ENCODE peak calls at places on chromosomes 6 and 20, in ten cellular contexts. Z is lower lobe of right lung, W is NB4, E is RWPE1, L is fibroblast of the aortic adventitia, N is lower leg skin, M is body of pancreas, V is choroid plexus epithelial cell, U is mammary epithelial cell, O is hepatocyte. F is an unnamed sample.

GRCh38 chr6:113588646-113589045 is 268.5 kb upstream of the MARCKS start:
- DNase-seq in E (no peak), M (no peak), N (no peak), W (no peak), U (no peak), V (no peak), O (no peak), L (peak; percentile 76), Z (no peak), F (no peak)

GRCh38 chr6:169115632-169116031 is 138.0 kb downstream of the THBS2 start:
- DNase-seq in E (no peak), L (peak; percentile 51), W (peak; percentile 80), Z (no peak), U (no peak), N (no peak), M (no peak), O (no peak), V (peak; percentile 65), F (no peak)

GRCh38 chr6:29887819-29888581 is 54.3 kb upstream of the HLA-A start:
- DNase-seq in O (peak; percentile 89), E (peak; percentile 42), M (peak; percentile 88), W (peak; percentile 17), U (peak; percentile 61), V (peak; percentile 23), L (peak; percentile 6), Z (peak; percentile 95), N (peak; percentile 97), F (peak; percentile 24)

GRCh38 chr6:14851286-14851685 is 394.6 kb upstream of the JARID2 start:
- DNase-seq in Z (no peak), O (no peak), M (no peak), L (no peak), N (no peak), E (no peak), W (no peak), V (no peak), U (no peak), F (no peak)

GRCh38 chr6:28729501-28730402 is 194.0 kb downstream of the TRIM27 start:
- DNase-seq in O (no peak), M (no peak), L (no peak), Z (no peak), W (peak; percentile 29), N (no peak), V (no peak), E (no peak), U (no peak), F (no peak)

GRCh38 chr6:15893556-15894253 is 230.9 kb upstream of the DTNBP1 start:
- DNase-seq in O (peak; percentile 32), V (peak; percentile 65), W (peak; percentile 85), E (no peak), U (peak; percentile 35), M (no peak), Z (no peak), N (no peak), L (peak; percentile 16), F (no peak)

GRCh38 chr6:125983246-125983945 is 2.9 kb upstream of the TRMT11 start:
- DNase-seq in O (no peak), E (no peak), U (peak; percentile 20), W (no peak), M (no peak), L (peak; percentile 90), N (no peak), V (peak; percentile 75), Z (no peak), F (no peak)

GRCh38 chr6:118980063-118980462 is 45.1 kb upstream of the MCM9 start:
- DNase-seq in W (peak; percentile 79), M (no peak), V (peak; percentile 73), L (peak; percentile 33), Z (peak; percentile 66), N (no peak), O (peak; percentile 59), E (no peak), U (peak; percentile 1), F (no peak)

GRCh38 chr6:41187924-41188886 is 12.7 kb downstream of the TREML2 start:
- DNase-seq in W (no peak), U (no peak), E (no peak), Z (no peak), M (no peak), N (no peak), L (no peak), O (no peak), V (no peak), F (no peak)

GRCh38 chr6:101386982-101387381 is 6.5 kb upstream of the GRIK2 start:
- DNase-seq in N (no peak), L (no peak), V (no peak), Z (no peak), M (no peak), W (no peak), U (no peak), O (no peak), E (no peak), F (peak; percentile 11)

GRCh38 chr6:115972679-115973078 is 88.0 kb downstream of the FRK start:
- DNase-seq in L (no peak), N (no peak), O (no peak), M (no peak), E (no peak), W (peak; percentile 7), V (peak; percentile 1), U (no peak), Z (no peak), F (no peak)

GRCh38 chr6:115969930-115970273 is 90.8 kb downstream of the FRK start:
- DNase-seq in Z (no peak), N (no peak), V (no peak), L (peak; percentile 48), O (no peak), M (no peak), E (no peak), U (no peak), W (no peak), F (no peak)

GRCh38 chr6:115971785-115972184 is 88.9 kb downstream of the FRK start:
- DNase-seq in E (no peak), M (no peak), U (no peak), V (no peak), W (no peak), Z (no peak), L (no peak), O (no peak), N (peak; percentile 72), F (no peak)

GRCh38 chr6:115969207-115969929 is 91.3 kb downstream of the FRK start:
- DNase-seq in O (no peak), L (peak; percentile 3), W (no peak), M (no peak), Z (no peak), U (no peak), V (peak; percentile 23), E (no peak), N (no peak), F (no peak)
- TF ChIP-seq CTCF in O (no peak), L (no peak), W (no peak), M (no peak), Z (no peak), U (no peak), V (no peak), E (no peak), N (no peak), F (no peak)

GRCh38 chr6:70886661-70887060 is 70.2 kb downstream of the B3GAT2 start:
- DNase-seq in E (no peak), U (no peak), O (no peak), V (no peak), W (no peak), M (no peak), L (no peak), Z (no peak), N (no peak), F (no peak)

GRCh38 chr6:70879496-70879895 is 77.4 kb downstream of the B3GAT2 start:
- DNase-seq in N (no peak), M (no peak), Z (no peak), L (no peak), W (no peak), U (no peak), V (no peak), O (no peak), E (no peak), F (no peak)

GRCh38 chr6:70889270-70889669 is 67.6 kb downstream of the B3GAT2 start:
- DNase-seq in L (no peak), U (no peak), N (no peak), Z (no peak), V (no peak), E (no peak), O (no peak), M (no peak), W (no peak), F (no peak)

DNA sequence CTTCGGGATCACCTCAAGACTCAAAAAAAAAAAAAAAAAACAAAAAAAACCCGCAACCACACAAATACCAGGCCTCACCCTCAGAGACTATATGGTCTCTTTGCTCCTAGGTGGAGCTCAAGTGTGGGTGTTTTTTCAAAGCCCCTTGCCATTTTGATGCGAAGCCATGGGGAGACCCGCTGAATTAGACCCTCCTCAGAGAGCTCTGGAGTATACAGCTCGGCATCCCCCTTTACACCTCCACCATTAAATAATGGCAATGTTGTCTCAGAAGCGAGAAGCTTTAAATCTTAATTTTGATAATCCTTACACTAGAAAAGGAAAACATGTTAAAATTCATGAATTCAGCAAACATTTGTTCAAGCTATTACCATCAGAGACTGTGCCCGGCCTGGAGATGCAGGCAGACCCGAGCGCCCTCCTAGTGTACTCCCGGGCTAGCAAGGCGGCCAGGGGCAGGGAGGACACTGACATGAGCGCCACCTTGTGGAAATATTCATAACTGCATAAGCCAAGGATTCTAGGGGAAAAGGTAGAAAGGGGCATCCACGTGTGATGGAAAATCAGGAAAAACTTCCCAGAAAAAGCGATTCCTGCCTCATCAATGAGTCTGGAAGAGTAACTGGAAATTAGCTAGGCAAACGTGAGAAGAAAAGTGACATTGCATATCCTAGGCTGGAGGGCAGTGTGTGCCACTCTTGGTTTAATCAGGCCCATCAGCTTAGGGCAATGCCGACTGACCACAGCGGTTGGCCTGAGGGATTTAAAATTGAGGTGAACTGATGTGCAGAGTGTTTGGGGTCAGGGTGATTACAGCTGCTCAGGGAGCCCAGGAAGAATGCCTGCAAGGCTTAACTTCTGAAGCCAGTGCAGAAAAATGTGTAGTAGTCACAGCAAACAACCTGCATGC is 72.5 kb downstream of the B3GAT2 start:
- DNase-seq in M (peak; percentile 65), E (peak; percentile 63), N (peak; percentile 87), V (peak; percentile 55), W (peak; percentile 64), L (peak; percentile 58), U (peak; percentile 20), O (peak; percentile 80), Z (peak; percentile 55), F (peak; percentile 79)
- TF ChIP-seq CTCF in M (peak; percentile 84), E (peak; percentile 90), N (peak; percentile 45), V (peak; percentile 95), W (peak; percentile 72), L (peak; percentile 86), U (peak; percentile 75), O (peak; percentile 79), Z (peak; percentile 94), F (peak; percentile 92)

DNA sequence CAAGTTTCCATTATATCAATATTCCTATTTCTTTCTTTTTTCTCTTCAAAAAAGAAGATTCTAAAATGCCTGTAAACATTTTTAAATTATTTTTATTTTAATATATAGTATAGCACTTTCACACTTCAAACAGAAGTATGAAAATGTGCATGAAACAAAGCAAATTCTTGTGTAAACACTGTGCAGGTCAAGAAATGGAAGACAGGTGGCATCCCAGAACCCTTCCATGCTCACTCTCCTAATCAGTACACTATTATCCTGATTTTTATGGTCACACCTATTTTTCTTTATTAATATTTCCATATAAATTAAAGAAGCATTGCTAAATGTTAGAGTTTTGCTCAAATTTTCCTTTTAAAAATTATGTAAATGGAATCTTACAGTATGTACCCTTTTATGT is 561.6 kb upstream of the RNF217 start:
- DNase-seq in Z (no peak), O (no peak), U (no peak), W (no peak), N (no peak), E (no peak), M (no peak), V (peak; percentile 25), L (no peak), F (no peak)
- TF ChIP-seq CTCF in Z (no peak), O (peak; percentile 22), U (peak; percentile 14), W (no peak), N (no peak), E (no peak), M (no peak), V (peak; percentile 57), L (no peak), F (peak; percentile 26)

GRCh38 chr20:4195499-4195898 is 180.1 kb upstream of the RNF24 start:
- DNase-seq in N (no peak), M (no peak), W (no peak), U (no peak), E (peak; percentile 48), Z (no peak), V (peak; percentile 53), O (no peak), L (peak; percentile 14), F (peak; percentile 20)
- TF ChIP-seq CTCF in N (no peak), M (peak; percentile 19), W (no peak), U (peak; percentile 46), E (peak; percentile 68), Z (peak; percentile 26), V (peak; percentile 70), O (peak; percentile 59), L (peak; percentile 48), F (no peak)

F was measured in endothelial cell.